ENCODE peak calls at places on chromosomes 3 and 15, in four cellular contexts. One of them, this sample, is unnamed.

GRCh38 chr3:16425398-16426057 is 88.0 kb downstream of the RFTN1 start:
- DNase-seq in GM23248: no peak
- DNase-seq in IMR-90: no peak
- DNase-seq in keratinocyte: no peak
- DNase-seq in this sample: no peak

GRCh38 chr15:53917109-53917508 is 61.1 kb upstream of the UNC13C start:
- DNase-seq in GM23248: no peak
- DNase-seq in keratinocyte: no peak
- DNase-seq in IMR-90: no peak
- DNase-seq in this sample: no peak

GRCh38 chr3:47421741-47422649 is 41.2 kb downstream of the PTPN23 start:
- DNase-seq in keratinocyte: no peak
- DNase-seq in GM23248: peak
- DNase-seq in IMR-90: no peak
- DNase-seq in this sample: no peak

GRCh38 chr15:101765772-101766456 is 37.4 kb upstream of the OR4F6 start:
- DNase-seq in GM23248: no peak
- DNase-seq in IMR-90: no peak
- DNase-seq in keratinocyte: no peak
- DNase-seq in this sample: no peak

GRCh38 chr3:165778456-165778855 is 58.8 kb downstream of the BCHE start:
- DNase-seq in IMR-90: no peak
- DNase-seq in GM23248: no peak
- DNase-seq in keratinocyte: no peak
- DNase-seq in this sample: no peak

GRCh38 chr15:92832992-92833438 is 67.1 kb upstream of the CHD2 start:
- DNase-seq in IMR-90: peak
- DNase-seq in GM23248: peak
- DNase-seq in keratinocyte: no peak
- DNase-seq in this sample: no peak

GRCh38 chr15:66115568-66116206 is 137.9 kb downstream of the MEGF11 start:
- DNase-seq in GM23248: no peak
- DNase-seq in keratinocyte: no peak
- DNase-seq in IMR-90: no peak
- DNase-seq in this sample: no peak

GRCh38 chr15:74893627-74894026 is 3.8 kb downstream of the MPI start:
- DNase-seq in IMR-90: no peak
- DNase-seq in GM23248: no peak
- DNase-seq in keratinocyte: no peak
- DNase-seq in this sample: no peak

GRCh38 chr15:58070801-58071418 is 5.4 kb upstream of the ALDH1A2 start:
- DNase-seq in keratinocyte: no peak
- DNase-seq in GM23248: peak
- DNase-seq in IMR-90: peak
- DNase-seq in this sample: no peak

GRCh38 chr15:22980189-22981136 is at the start of gene CYFIP1:
- DNase-seq in keratinocyte: peak
- DNase-seq in IMR-90: peak
- DNase-seq in GM23248: peak
- DNase-seq in this sample: no peak

GRCh38 chr15:78051622-78052405 is 25.7 kb downstream of the TBC1D2B start:
- DNase-seq in keratinocyte: no peak
- DNase-seq in IMR-90: peak
- DNase-seq in GM23248: no peak
- DNase-seq in this sample: no peak

GRCh38 chr3:184710870-184711365 is 946 bp downstream of the MAGEF1 start:
- DNase-seq in IMR-90: no peak
- DNase-seq in keratinocyte: no peak
- DNase-seq in GM23248: peak
- DNase-seq in this sample: peak

GRCh38 chr15:78977591-78978347 is 32.9 kb upstream of the CTSH start:
- DNase-seq in keratinocyte: no peak
- DNase-seq in IMR-90: no peak
- DNase-seq in GM23248: no peak
- DNase-seq in this sample: no peak

GRCh38 chr3:127206154-127206553 is 13.2 kb downstream of the PRR23E start:
- DNase-seq in GM23248: no peak
- DNase-seq in IMR-90: no peak
- DNase-seq in keratinocyte: no peak
- DNase-seq in this sample: no peak

GRCh38 chr3:58013973-58014649 is 5.9 kb downstream of the FLNB start:
- DNase-seq in GM23248: peak
- DNase-seq in IMR-90: peak
- DNase-seq in keratinocyte: no peak
- DNase-seq in this sample: no peak

GRCh38 chr3:122523317-122523716 is 8.6 kb upstream of the KPNA1 start:
- DNase-seq in GM23248: no peak
- DNase-seq in keratinocyte: no peak
- DNase-seq in IMR-90: no peak
- DNase-seq in this sample: no peak

GRCh38 chr3:150840733-150841515 is 64.3 kb downstream of the MINDY4B start:
- DNase-seq in IMR-90: no peak
- DNase-seq in GM23248: no peak
- DNase-seq in keratinocyte: no peak
- DNase-seq in this sample: no peak

GRCh38 chr3:126524429-126524988 is 554 bp downstream of the CHST13 start:
- DNase-seq in IMR-90: no peak
- DNase-seq in keratinocyte: no peak
- DNase-seq in GM23248: peak
- DNase-seq in this sample: no peak

GRCh38 chr3:130950641-130951040 is 56.8 kb downstream of the ATP2C1 start:
- DNase-seq in IMR-90: peak
- DNase-seq in GM23248: peak
- DNase-seq in keratinocyte: no peak
- DNase-seq in this sample: no peak

GRCh38 chr3:143242101-143242500 is 122.5 kb downstream of the CHST2 start:
- DNase-seq in IMR-90: peak
- DNase-seq in GM23248: no peak
- DNase-seq in keratinocyte: no peak
- DNase-seq in this sample: no peak

GRCh38 chr3:198071602-198072285 is 111.7 kb downstream of the LMLN start:
- DNase-seq in IMR-90: peak
- DNase-seq in keratinocyte: peak
- DNase-seq in GM23248: peak
- DNase-seq in this sample: peak

GRCh38 chr15:59170295-59170881 is 36.3 kb upstream of the LDHAL6B start:
- DNase-seq in keratinocyte: peak
- DNase-seq in GM23248: peak
- DNase-seq in IMR-90: no peak
- DNase-seq in this sample: no peak

GRCh38 chr3:5376761-5377160 is 189.3 kb downstream of the EDEM1 start:
- DNase-seq in keratinocyte: no peak
- DNase-seq in IMR-90: no peak
- DNase-seq in GM23248: no peak
- DNase-seq in this sample: no peak

GRCh38 chr3:128343287-128344045 is 123.2 kb downstream of the DNAJB8 start:
- DNase-seq in keratinocyte: no peak
- DNase-seq in GM23248: peak
- DNase-seq in IMR-90: peak
- DNase-seq in this sample: no peak

GRCh38 chr3:114746502-114746901 is 400.6 kb downstream of the ZBTB20 start:
- DNase-seq in IMR-90: no peak
- DNase-seq in keratinocyte: no peak
- DNase-seq in GM23248: peak
- DNase-seq in this sample: no peak

GRCh38 chr3:136956994-136957393 is 789 bp upstream of the IL20RB start:
- DNase-seq in keratinocyte: no peak
- DNase-seq in GM23248: no peak
- DNase-seq in IMR-90: no peak
- DNase-seq in this sample: no peak

GRCh38 chr15:47367991-47368390 is 349.3 kb upstream of the SEMA6D start:
- DNase-seq in keratinocyte: no peak
- DNase-seq in GM23248: no peak
- DNase-seq in IMR-90: no peak
- DNase-seq in this sample: no peak

GRCh38 chr3:157081681-157082210 is 78.2 kb downstream of the CCNL1 start:
- DNase-seq in GM23248: peak
- DNase-seq in keratinocyte: peak
- DNase-seq in IMR-90: peak
- DNase-seq in this sample: no peak

GRCh38 chr3:177700117-177700516 is 502.8 kb upstream of the TBL1XR1 start:
- DNase-seq in GM23248: no peak
- DNase-seq in keratinocyte: no peak
- DNase-seq in IMR-90: no peak
- DNase-seq in this sample: no peak

GRCh38 chr3:191328963-191329653 is at the start of gene CCDC50:
- DNase-seq in GM23248: peak
- DNase-seq in IMR-90: peak
- DNase-seq in keratinocyte: no peak
- DNase-seq in this sample: no peak

GRCh38 chr3:134313839-134314587 is 60.2 kb downstream of the AMOTL2 start:
- DNase-seq in keratinocyte: no peak
- DNase-seq in IMR-90: no peak
- DNase-seq in GM23248: peak
- DNase-seq in this sample: no peak

GRCh38 chr15:66982250-66982649 is 83.2 kb upstream of the SMAD3 start:
- DNase-seq in keratinocyte: no peak
- DNase-seq in IMR-90: no peak
- DNase-seq in GM23248: no peak
- DNase-seq in this sample: no peak

GRCh38 chr3:66077973-66078372 is 39.3 kb upstream of the MAGI1 start:
- DNase-seq in keratinocyte: no peak
- DNase-seq in IMR-90: no peak
- DNase-seq in GM23248: no peak
- DNase-seq in this sample: no peak

GRCh38 chr3:66073464-66074141 is 34.9 kb upstream of the MAGI1 start:
- DNase-seq in IMR-90: no peak
- DNase-seq in keratinocyte: no peak
- DNase-seq in GM23248: no peak
- DNase-seq in this sample: no peak

GRCh38 chr3:66080167-66080566 is 41.4 kb upstream of the MAGI1 start:
- DNase-seq in IMR-90: no peak
- DNase-seq in keratinocyte: no peak
- DNase-seq in GM23248: no peak
- DNase-seq in this sample: no peak

GRCh38 chr3:66075281-66075680 is 36.6 kb upstream of the MAGI1 start:
- DNase-seq in keratinocyte: no peak
- DNase-seq in GM23248: peak
- DNase-seq in IMR-90: peak
- DNase-seq in this sample: no peak

DNA sequence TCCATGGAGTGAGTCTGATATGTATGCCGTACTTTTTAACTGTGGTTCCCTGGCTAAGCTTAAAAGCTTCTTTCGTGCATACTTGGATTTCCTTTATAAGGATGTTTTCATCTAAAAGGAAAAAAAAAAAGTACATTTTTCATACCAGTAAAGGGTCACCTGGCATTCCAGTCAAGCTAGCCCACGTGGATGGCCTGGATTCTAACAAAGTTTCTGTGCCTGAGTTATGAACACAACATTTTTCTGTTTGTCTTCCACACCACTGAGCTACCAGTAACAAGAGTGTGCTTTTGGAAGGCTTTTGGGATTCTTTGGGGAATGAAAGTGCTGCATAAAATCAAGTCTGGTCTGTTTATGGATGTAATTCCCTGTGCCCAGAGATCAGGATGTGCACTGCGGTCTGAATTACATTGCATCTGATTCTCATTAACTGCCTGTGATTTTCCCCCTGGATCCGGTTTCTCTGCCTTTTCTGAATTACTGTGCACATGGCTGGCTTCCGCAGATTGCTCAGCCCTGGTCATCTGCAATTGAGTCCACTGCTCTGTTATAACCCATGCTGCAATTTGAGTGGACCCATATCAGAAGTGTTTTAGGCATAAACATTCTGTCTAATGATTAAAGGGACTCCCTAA is 38.3 kb upstream of the MAGI1 start:
- DNase-seq in GM23248: peak
- DNase-seq in IMR-90: peak
- DNase-seq in keratinocyte: no peak
- DNase-seq in this sample: no peak
- H3K9ac ChIP-seq in GM23248: peak
- H3K9ac ChIP-seq in IMR-90: no peak
- H3K9ac ChIP-seq in keratinocyte: no peak
- H3K9ac ChIP-seq in this sample: no peak

GRCh38 chr3:86996261-86996955 is 5.5 kb upstream of the VGLL3 start:
- DNase-seq in keratinocyte: no peak
- DNase-seq in IMR-90: peak
- DNase-seq in GM23248: peak
- DNase-seq in this sample: no peak
- H3K9ac ChIP-seq in keratinocyte: no peak
- H3K9ac ChIP-seq in IMR-90: no peak
- H3K9ac ChIP-seq in GM23248: peak
- H3K9ac ChIP-seq in this sample: no peak

DNA sequence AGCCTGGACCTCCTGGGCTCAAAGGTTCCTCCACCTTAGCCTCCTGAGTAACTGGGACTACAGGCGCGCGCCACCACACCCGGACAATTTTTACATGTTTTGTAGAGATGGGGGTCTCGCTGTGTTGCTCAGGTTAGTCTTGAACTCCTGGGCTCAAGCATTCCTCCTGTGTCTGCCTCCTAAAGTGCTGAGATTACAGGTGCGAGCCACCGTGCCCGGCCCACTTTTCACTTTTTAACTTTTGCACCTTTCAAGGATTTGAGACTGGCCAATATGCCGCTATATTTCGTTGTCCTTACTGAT is 782 bp upstream of the ITGB5 start:
- DNase-seq in IMR-90: no peak
- DNase-seq in GM23248: no peak
- DNase-seq in keratinocyte: no peak
- DNase-seq in this sample: no peak
- H3K9ac ChIP-seq in IMR-90: no peak
- H3K9ac ChIP-seq in GM23248: peak
- H3K9ac ChIP-seq in keratinocyte: no peak
- H3K9ac ChIP-seq in this sample: no peak

GRCh38 chr3:42025388-42026138 is 63.7 kb upstream of the ULK4 start:
- DNase-seq in GM23248: peak
- DNase-seq in keratinocyte: no peak
- DNase-seq in IMR-90: peak
- DNase-seq in this sample: no peak
- H3K9ac ChIP-seq in GM23248: peak
- H3K9ac ChIP-seq in keratinocyte: peak
- H3K9ac ChIP-seq in IMR-90: peak
- H3K9ac ChIP-seq in this sample: peak

GRCh38 chr3:52028572-52028971 is 27.8 kb downstream of the DUSP7 start:
- DNase-seq in keratinocyte: no peak
- DNase-seq in IMR-90: peak
- DNase-seq in GM23248: peak
- DNase-seq in this sample: no peak
- H3K9ac ChIP-seq in keratinocyte: no peak
- H3K9ac ChIP-seq in IMR-90: no peak
- H3K9ac ChIP-seq in GM23248: no peak
- H3K9ac ChIP-seq in this sample: no peak